ENCODE peak calls at places on chromosomes 16 and 17, in five cellular contexts. One of them, this sample, is unnamed. For H3K36me3, the result is how much of the 10 kb centered on the place peaks cover.

GRCh38 chr17:30571921-30572320 is 94.7 kb downstream of the GOSR1 start:
- DNase-seq in breast epithelium: no peak
- DNase-seq in Peyer's patch: no peak
- DNase-seq in fibroblast of lung: no peak
- DNase-seq in mucosa of descending colon: no peak
- DNase-seq in this sample: no peak

GRCh38 chr17:45282683-45283644 is 21.1 kb upstream of the SPATA32 start:
- DNase-seq in breast epithelium: no peak
- DNase-seq in mucosa of descending colon: no peak
- DNase-seq in Peyer's patch: no peak
- DNase-seq in fibroblast of lung: peak
- DNase-seq in this sample: no peak

GRCh38 chr17:28499366-28499668 is 6.8 kb upstream of the FOXN1 start:
- DNase-seq in mucosa of descending colon: peak
- DNase-seq in Peyer's patch: peak
- DNase-seq in fibroblast of lung: no peak
- DNase-seq in breast epithelium: no peak
- DNase-seq in this sample: no peak

GRCh38 chr16:50188619-50189136 is 35.6 kb downstream of the TENT4B start:
- DNase-seq in mucosa of descending colon: no peak
- DNase-seq in fibroblast of lung: no peak
- DNase-seq in breast epithelium: no peak
- DNase-seq in Peyer's patch: no peak
- DNase-seq in this sample: no peak

GRCh38 chr16:24610421-24610765 is 71.0 kb downstream of the RBBP6 start:
- DNase-seq in mucosa of descending colon: peak
- DNase-seq in breast epithelium: no peak
- DNase-seq in fibroblast of lung: peak
- DNase-seq in Peyer's patch: no peak
- DNase-seq in this sample: no peak

GRCh38 chr16:80580109-80580832 is 39.5 kb downstream of the DYNLRB2 start:
- DNase-seq in Peyer's patch: peak
- DNase-seq in fibroblast of lung: peak
- DNase-seq in mucosa of descending colon: peak
- DNase-seq in breast epithelium: no peak
- DNase-seq in this sample: no peak

GRCh38 chr16:78461496-78461938 is 362.1 kb downstream of the WWOX start:
- DNase-seq in Peyer's patch: no peak
- DNase-seq in breast epithelium: no peak
- DNase-seq in mucosa of descending colon: peak
- DNase-seq in fibroblast of lung: no peak
- DNase-seq in this sample: no peak

GRCh38 chr16:578870-579405 is 9.2 kb downstream of the PIGQ start:
- DNase-seq in breast epithelium: no peak
- DNase-seq in fibroblast of lung: peak
- DNase-seq in Peyer's patch: peak
- DNase-seq in mucosa of descending colon: peak
- DNase-seq in this sample: no peak

GRCh38 chr16:30585022-30585399 is 486 bp downstream of the ZNF785 start:
- DNase-seq in breast epithelium: no peak
- DNase-seq in mucosa of descending colon: peak
- DNase-seq in Peyer's patch: peak
- DNase-seq in fibroblast of lung: peak
- DNase-seq in this sample: no peak

GRCh38 chr16:19110537-19111391 is 3.0 kb upstream of the ITPRIPL2 start:
- DNase-seq in breast epithelium: no peak
- DNase-seq in Peyer's patch: no peak
- DNase-seq in fibroblast of lung: no peak
- DNase-seq in mucosa of descending colon: no peak
- DNase-seq in this sample: no peak

GRCh38 chr16:23223368-23223767 is 40.8 kb downstream of the SCNN1G start:
- DNase-seq in fibroblast of lung: no peak
- DNase-seq in mucosa of descending colon: no peak
- DNase-seq in Peyer's patch: no peak
- DNase-seq in breast epithelium: no peak
- DNase-seq in this sample: no peak

GRCh38 chr16:9395958-9396359 is 304.5 kb downstream of the HAPSTR1 start:
- DNase-seq in breast epithelium: no peak
- DNase-seq in fibroblast of lung: no peak
- DNase-seq in mucosa of descending colon: peak
- DNase-seq in Peyer's patch: no peak
- DNase-seq in this sample: peak

GRCh38 chr16:25707982-25708583 is 16.3 kb downstream of the HS3ST4 start:
- DNase-seq in fibroblast of lung: no peak
- DNase-seq in Peyer's patch: peak
- DNase-seq in mucosa of descending colon: peak
- DNase-seq in breast epithelium: no peak
- DNase-seq in this sample: peak

GRCh38 chr16:13936596-13937081 is 16.7 kb downstream of the ERCC4 start:
- DNase-seq in fibroblast of lung: peak
- DNase-seq in mucosa of descending colon: no peak
- DNase-seq in breast epithelium: no peak
- DNase-seq in Peyer's patch: no peak
- DNase-seq in this sample: no peak

GRCh38 chr16:83473109-83473508 is 334.7 kb upstream of the HSBP1 start:
- DNase-seq in mucosa of descending colon: no peak
- DNase-seq in fibroblast of lung: no peak
- DNase-seq in Peyer's patch: no peak
- DNase-seq in breast epithelium: no peak
- DNase-seq in this sample: no peak

GRCh38 chr17:38419508-38419981 is 8.7 kb upstream of the ARHGAP23 start:
- DNase-seq in breast epithelium: no peak
- DNase-seq in mucosa of descending colon: no peak
- DNase-seq in Peyer's patch: no peak
- DNase-seq in fibroblast of lung: no peak
- DNase-seq in this sample: no peak

GRCh38 chr17:8365143-8365542 is 11.4 kb downstream of the KRABD2 start:
- DNase-seq in Peyer's patch: no peak
- DNase-seq in fibroblast of lung: peak
- DNase-seq in breast epithelium: no peak
- DNase-seq in mucosa of descending colon: no peak
- DNase-seq in this sample: no peak

GRCh38 chr16:67428146-67428731 is 2.7 kb upstream of the HSD11B2 start:
- DNase-seq in breast epithelium: peak
- DNase-seq in mucosa of descending colon: peak
- DNase-seq in fibroblast of lung: peak
- DNase-seq in Peyer's patch: peak
- DNase-seq in this sample: peak

GRCh38 chr17:48001187-48001586 is 30.3 kb downstream of the CDK5RAP3 start:
- DNase-seq in mucosa of descending colon: no peak
- DNase-seq in fibroblast of lung: peak
- DNase-seq in Peyer's patch: no peak
- DNase-seq in breast epithelium: no peak
- DNase-seq in this sample: no peak

GRCh38 chr16:69535123-69536050 is 30.4 kb upstream of the NFAT5 start:
- DNase-seq in Peyer's patch: no peak
- DNase-seq in fibroblast of lung: peak
- DNase-seq in breast epithelium: no peak
- DNase-seq in mucosa of descending colon: no peak
- DNase-seq in this sample: no peak

GRCh38 chr17:74715144-74715543 is 2.4 kb upstream of the CD300LF start:
- DNase-seq in fibroblast of lung: peak
- DNase-seq in mucosa of descending colon: no peak
- DNase-seq in breast epithelium: no peak
- DNase-seq in Peyer's patch: no peak
- DNase-seq in this sample: peak

GRCh38 chr17:33522623-33523022 is 229.5 kb upstream of the ASIC2 start:
- DNase-seq in mucosa of descending colon: no peak
- DNase-seq in breast epithelium: no peak
- DNase-seq in fibroblast of lung: no peak
- DNase-seq in Peyer's patch: no peak
- DNase-seq in this sample: no peak

GRCh38 chr17:75154195-75155106 is at the start of gene JPT1:
- DNase-seq in mucosa of descending colon: peak
- DNase-seq in breast epithelium: peak
- DNase-seq in Peyer's patch: peak
- DNase-seq in fibroblast of lung: peak
- DNase-seq in this sample: peak

GRCh38 chr16:28283798-28284577 is 8.3 kb upstream of the SBK1 start:
- DNase-seq in breast epithelium: no peak
- DNase-seq in fibroblast of lung: no peak
- DNase-seq in Peyer's patch: no peak
- DNase-seq in mucosa of descending colon: no peak
- DNase-seq in this sample: no peak

GRCh38 chr16:64475627-64476351 is 646.1 kb downstream of the CDH11 start:
- DNase-seq in Peyer's patch: no peak
- DNase-seq in mucosa of descending colon: no peak
- DNase-seq in fibroblast of lung: peak
- DNase-seq in breast epithelium: no peak
- DNase-seq in this sample: no peak

GRCh38 chr17:67376509-67376891 is 581 bp upstream of the PITPNC1 start:
- DNase-seq in mucosa of descending colon: peak
- DNase-seq in fibroblast of lung: peak
- DNase-seq in Peyer's patch: peak
- DNase-seq in breast epithelium: no peak
- DNase-seq in this sample: no peak

GRCh38 chr16:54026456-54026855 is 260.1 kb downstream of the IRX3 start:
- DNase-seq in Peyer's patch: no peak
- DNase-seq in breast epithelium: no peak
- DNase-seq in mucosa of descending colon: no peak
- DNase-seq in fibroblast of lung: peak
- DNase-seq in this sample: no peak

GRCh38 chr16:54027126-54027922 is 259.3 kb downstream of the IRX3 start:
- DNase-seq in mucosa of descending colon: no peak
- DNase-seq in fibroblast of lung: peak
- DNase-seq in breast epithelium: no peak
- DNase-seq in Peyer's patch: no peak
- DNase-seq in this sample: no peak

GRCh38 chr16:54030451-54030850 is 256.1 kb downstream of the IRX3 start:
- DNase-seq in fibroblast of lung: no peak
- DNase-seq in breast epithelium: no peak
- DNase-seq in mucosa of descending colon: no peak
- DNase-seq in Peyer's patch: no peak
- DNase-seq in this sample: no peak

GRCh38 chr16:54031107-54031760 is 255.4 kb downstream of the IRX3 start:
- DNase-seq in Peyer's patch: no peak
- DNase-seq in mucosa of descending colon: no peak
- DNase-seq in fibroblast of lung: peak
- DNase-seq in breast epithelium: no peak
- DNase-seq in this sample: no peak

DNA sequence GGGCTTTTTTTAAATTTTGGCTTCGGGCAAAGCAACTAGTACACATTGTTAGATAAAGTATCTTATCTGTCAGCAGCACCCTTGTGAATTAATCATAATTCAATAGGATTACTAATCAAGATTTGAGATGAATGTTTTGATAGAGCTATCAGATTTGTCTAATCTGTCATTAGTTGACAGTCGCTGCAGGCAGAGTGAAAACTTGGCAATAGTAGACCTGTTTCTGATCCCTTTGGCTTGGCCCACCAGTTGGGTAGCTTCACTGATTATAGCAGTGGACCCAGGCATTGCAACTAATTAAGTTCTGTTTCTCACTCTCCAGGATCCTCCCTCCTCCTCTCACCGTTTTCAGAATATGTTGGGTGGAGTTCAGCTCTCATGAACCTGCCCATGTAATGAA is 258.6 kb downstream of the IRX3 start:
- DNase-seq in breast epithelium: no peak
- DNase-seq in fibroblast of lung: no peak
- DNase-seq in Peyer's patch: no peak
- DNase-seq in mucosa of descending colon: no peak
- DNase-seq in this sample: no peak
- TF ChIP-seq CTCF in breast epithelium: no peak
- TF ChIP-seq CTCF in fibroblast of lung: no peak
- TF ChIP-seq CTCF in Peyer's patch: no peak
- TF ChIP-seq CTCF in mucosa of descending colon: no peak
- TF ChIP-seq CTCF in this sample: no peak

DNA sequence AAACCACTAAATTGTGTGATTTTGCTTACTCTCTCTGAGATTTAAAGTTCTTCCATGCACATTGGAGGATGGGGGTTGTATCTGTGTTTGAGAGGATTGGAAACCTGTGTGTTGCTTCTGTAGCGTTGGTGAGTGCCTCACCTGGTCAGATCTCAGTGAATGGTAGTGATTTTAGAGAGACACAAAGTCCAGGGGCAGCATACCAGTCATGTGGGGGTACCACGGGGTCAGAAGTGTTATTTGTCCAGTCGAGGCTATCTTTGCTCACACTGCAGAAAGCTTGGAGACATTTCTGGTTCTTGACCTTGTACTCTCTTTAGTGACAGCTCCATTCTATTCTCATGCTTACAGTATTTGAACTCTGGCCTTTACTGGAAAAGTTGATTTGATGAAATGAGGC is 23.7 kb downstream of the PRKAR1A start:
- DNase-seq in Peyer's patch: no peak
- DNase-seq in mucosa of descending colon: no peak
- DNase-seq in breast epithelium: no peak
- DNase-seq in fibroblast of lung: no peak
- DNase-seq in this sample: no peak
- H3K36me3 ChIP-seq in Peyer's patch: half or more
- H3K36me3 ChIP-seq in mucosa of descending colon: under half
- H3K36me3 ChIP-seq in breast epithelium: under half
- H3K36me3 ChIP-seq in fibroblast of lung: under half
- H3K36me3 ChIP-seq in this sample: under half

GRCh38 chr17:18270046-18270850 is 9.8 kb downstream of the MIEF2 start:
- DNase-seq in breast epithelium: no peak
- DNase-seq in mucosa of descending colon: no peak
- DNase-seq in fibroblast of lung: no peak
- DNase-seq in Peyer's patch: no peak
- DNase-seq in this sample: no peak

GRCh38 chr17:18263885-18264682 is 3.6 kb downstream of the MIEF2 start:
- DNase-seq in mucosa of descending colon: no peak
- DNase-seq in Peyer's patch: no peak
- DNase-seq in fibroblast of lung: no peak
- DNase-seq in breast epithelium: no peak
- DNase-seq in this sample: no peak

GRCh38 chr17:18270851-18271170 is 10.3 kb downstream of the MIEF2 start:
- DNase-seq in fibroblast of lung: no peak
- DNase-seq in breast epithelium: no peak
- DNase-seq in mucosa of descending colon: no peak
- DNase-seq in Peyer's patch: no peak
- DNase-seq in this sample: no peak

GRCh38 chr17:18267927-18268711 is 7.7 kb downstream of the MIEF2 start:
- DNase-seq in mucosa of descending colon: no peak
- DNase-seq in fibroblast of lung: peak
- DNase-seq in Peyer's patch: no peak
- DNase-seq in breast epithelium: no peak
- DNase-seq in this sample: no peak

GRCh38 chr17:18267366-18267765 is 6.9 kb downstream of the MIEF2 start:
- DNase-seq in Peyer's patch: no peak
- DNase-seq in mucosa of descending colon: no peak
- DNase-seq in breast epithelium: no peak
- DNase-seq in fibroblast of lung: no peak
- DNase-seq in this sample: no peak
- TF ChIP-seq CTCF in Peyer's patch: no peak
- TF ChIP-seq CTCF in mucosa of descending colon: no peak
- TF ChIP-seq CTCF in breast epithelium: no peak
- TF ChIP-seq CTCF in fibroblast of lung: no peak
- TF ChIP-seq CTCF in this sample: no peak

DNA sequence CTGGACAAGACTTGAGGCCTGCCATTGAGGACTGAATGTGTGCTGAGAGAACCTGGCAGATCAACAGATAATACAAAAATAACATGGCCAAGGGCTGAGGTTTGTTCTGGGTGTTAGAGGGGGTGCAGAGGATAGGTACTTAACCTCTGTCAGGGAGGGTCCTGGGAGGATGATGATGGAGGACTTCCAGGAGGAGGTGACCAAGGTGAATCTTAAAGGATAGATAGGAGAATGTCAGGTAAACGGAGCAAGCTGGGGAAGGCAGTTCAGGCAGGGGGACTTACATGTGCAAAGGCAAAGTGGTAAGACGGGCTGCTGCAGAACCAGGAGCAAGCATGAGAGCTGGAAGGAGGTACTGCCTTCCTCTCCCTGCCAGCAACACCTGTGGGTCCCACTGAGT is 119.8 kb upstream of the PLCG2 start:
- DNase-seq in mucosa of descending colon: no peak
- DNase-seq in Peyer's patch: no peak
- DNase-seq in fibroblast of lung: no peak
- DNase-seq in breast epithelium: no peak
- DNase-seq in this sample: no peak
- H3K36me3 ChIP-seq in mucosa of descending colon: under half
- H3K36me3 ChIP-seq in Peyer's patch: half or more
- H3K36me3 ChIP-seq in fibroblast of lung: under half
- H3K36me3 ChIP-seq in breast epithelium: under half
- H3K36me3 ChIP-seq in this sample: under half